ENCODE peak calls at places on chromosome 15, in ten cellular contexts. K, U, W, G, M, V, L, I, F and O are unnamed samples.

GRCh38 chr15:66424963-66425612 is 38.4 kb downstream of the MAP2K1 start:
- DNase-seq in K (no peak), U (no peak), W (no peak), G (no peak), M (no peak), V (no peak), L (peak; percentile 15), I (no peak), F (peak; percentile 47), O (no peak)

GRCh38 chr15:25790003-25790660 is 73.0 kb downstream of the ATP10A start:
- DNase-seq in K (peak; percentile 74), U (peak; percentile 95), W (peak; percentile 93), G (peak; percentile 73), M (peak; percentile 35), V (peak; percentile 77), L (peak; percentile 84), I (no peak), F (peak; percentile 30), O (peak; percentile 70)

GRCh38 chr15:25250906-25251622 is 187.8 kb downstream of the UBE3A start:
- DNase-seq in K (no peak), U (no peak), W (no peak), G (no peak), M (no peak), V (peak; percentile 9), L (no peak), I (peak; percentile 40), F (no peak), O (peak; percentile 20)

GRCh38 chr15:73784299-73784698 is 31.1 kb upstream of the INSYN1 start:
- DNase-seq in K (no peak), U (no peak), W (no peak), G (no peak), M (no peak), V (peak; percentile 26), L (no peak), I (no peak), F (no peak), O (no peak)

GRCh38 chr15:89502867-89503595 is 6.6 kb upstream of the RHCG start:
- DNase-seq in K (no peak), U (no peak), W (no peak), G (no peak), M (no peak), V (no peak), L (peak; percentile 41), I (no peak), F (no peak), O (no peak)

GRCh38 chr15:49855917-49856637 is 235.2 kb downstream of the DTWD1 start:
- DNase-seq in K (peak; percentile 99), U (peak; percentile 100), W (peak; percentile 100), G (peak; percentile 98), M (no peak), V (no peak), L (no peak), I (no peak), F (no peak), O (no peak)

GRCh38 chr15:65914371-65914770 is 45.1 kb downstream of the RAB11A start:
- DNase-seq in K (no peak), U (no peak), W (peak; percentile 21), G (no peak), M (no peak), V (no peak), L (no peak), I (no peak), F (no peak), O (peak; percentile 4)

GRCh38 chr15:30922469-30923311 is 19.0 kb downstream of the FAN1 start:
- DNase-seq in K (peak; percentile 40), U (peak; percentile 53), W (peak; percentile 2), G (peak; percentile 73), M (peak; percentile 51), V (peak; percentile 67), L (no peak), I (no peak), F (no peak), O (peak; percentile 71)

GRCh38 chr15:75145027-75145841 is 56.4 kb upstream of the C15orf39 start:
- DNase-seq in K (no peak), U (no peak), W (no peak), G (no peak), M (no peak), V (no peak), L (no peak), I (no peak), F (no peak), O (no peak)

GRCh38 chr15:91043190-91043874 is 20.9 kb upstream of the VPS33B start:
- DNase-seq in K (no peak), U (no peak), W (no peak), G (no peak), M (no peak), V (no peak), L (no peak), I (no peak), F (no peak), O (peak; percentile 35)

GRCh38 chr15:69489101-69489571 is 36.5 kb downstream of the RPLP1 start:
- DNase-seq in K (peak; percentile 84), U (peak; percentile 77), W (peak; percentile 59), G (no peak), M (no peak), V (no peak), L (peak; percentile 4), I (no peak), F (no peak), O (no peak)

GRCh38 chr15:101675796-101676582 is 23.8 kb upstream of the TM2D3 start:
- DNase-seq in K (peak; percentile 68), U (peak; percentile 96), W (peak; percentile 56), G (peak; percentile 70), M (no peak), V (no peak), L (no peak), I (peak; percentile 75), F (peak; percentile 71), O (no peak)

GRCh38 chr15:51121118-51121517 is 26.4 kb upstream of the TNFAIP8L3 start:
- DNase-seq in K (peak; percentile 96), U (peak; percentile 88), W (peak; percentile 99), G (peak; percentile 49), M (no peak), V (no peak), L (peak; percentile 88), I (no peak), F (no peak), O (no peak)

GRCh38 chr15:88399021-88399685 is 68.0 kb downstream of the MRPL46 start:
- DNase-seq in K (no peak), U (no peak), W (no peak), G (no peak), M (no peak), V (no peak), L (no peak), I (no peak), F (no peak), O (no peak)
- H3K4me3 ChIP-seq in K (no peak overlapping the region), U (no peak overlapping the region), W (no peak overlapping the region), G (no peak overlapping the region), M (no peak overlapping the region), V (no peak overlapping the region), L (no peak overlapping the region), I (no peak overlapping the region), F (no peak overlapping the region), O (no peak overlapping the region)

DNA sequence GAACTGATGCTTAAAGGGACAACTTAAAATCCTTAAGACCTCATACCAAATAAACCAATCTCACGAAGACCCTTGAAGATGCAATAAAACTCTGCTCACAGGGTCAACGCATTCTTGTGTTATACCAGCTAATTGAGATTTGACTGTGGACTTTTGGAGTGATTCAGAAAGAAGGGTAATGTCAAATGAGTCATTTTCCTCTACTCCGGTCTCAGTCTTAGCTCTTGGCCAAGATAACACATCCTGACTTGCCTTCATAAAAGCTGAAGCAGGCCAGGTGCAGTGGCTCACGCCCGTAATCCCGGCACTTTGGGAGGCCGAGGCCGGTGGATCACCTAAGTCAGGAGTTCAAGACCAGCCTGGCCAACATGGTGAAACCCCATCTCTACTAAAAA is 3.8 kb downstream of the PKM start:
- DNase-seq in K (peak; percentile 83), U (peak; percentile 79), W (peak; percentile 85), G (no peak), M (no peak), V (no peak), L (no peak), I (no peak), F (peak; percentile 82), O (no peak)
- H3K4me3 ChIP-seq in K (peak overlapping the region; percentile 75), U (peak overlapping the region; percentile 26), W (peak overlapping the region; percentile 44), G (peak overlapping the region; percentile 59), M (no peak overlapping the region), V (no peak overlapping the region), L (no peak overlapping the region), I (peak overlapping the region; percentile 6), F (peak overlapping the region; percentile 91), O (no peak overlapping the region)

GRCh38 chr15:43518073-43518761 is 809 bp downstream of the MAP1A start:
- DNase-seq in K (peak; percentile 41), U (peak; percentile 42), W (peak; percentile 40), G (no peak), M (no peak), V (peak; percentile 60), L (no peak), I (no peak), F (no peak), O (peak; percentile 90)
- H3K4me3 ChIP-seq in K (peak overlapping the region; percentile 59), U (peak overlapping the region; percentile 98), W (peak overlapping the region; percentile 73), G (peak overlapping the region; percentile 98), M (peak overlapping the region; percentile 46), V (peak overlapping the region; percentile 46), L (peak overlapping the region; percentile 75), I (peak overlapping the region; percentile 23), F (no peak overlapping the region), O (peak overlapping the region; percentile 51)

DNA sequence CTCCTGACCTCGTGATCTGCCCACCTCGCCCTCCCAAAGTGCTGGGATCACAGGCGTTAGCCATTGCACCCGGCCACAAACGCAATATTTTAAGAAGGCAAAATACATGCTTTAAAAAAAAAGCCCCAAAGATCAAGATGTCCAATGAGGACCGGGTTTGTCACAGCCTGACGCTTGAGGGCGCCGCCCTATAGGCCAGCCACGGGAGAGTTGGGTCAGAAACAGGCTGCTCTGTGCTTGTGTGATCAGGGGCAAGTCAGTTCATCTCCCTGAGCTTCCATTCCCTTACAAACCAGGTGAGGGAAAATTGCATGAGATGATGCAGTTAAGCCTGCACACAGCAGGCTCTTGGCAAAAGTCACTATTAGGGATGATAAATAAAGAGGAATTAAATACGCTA is 23.9 kb downstream of the FAM174B start:
- DNase-seq in K (no peak), U (no peak), W (no peak), G (no peak), M (peak; percentile 22), V (no peak), L (peak; percentile 47), I (peak; percentile 17), F (no peak), O (no peak)
- H3K4me3 ChIP-seq in K (no peak overlapping the region), U (no peak overlapping the region), W (no peak overlapping the region), G (no peak overlapping the region), M (no peak overlapping the region), V (no peak overlapping the region), L (no peak overlapping the region), I (no peak overlapping the region), F (no peak overlapping the region), O (no peak overlapping the region)